ENCODE peak calls at places on chromosomes 11 and 22, in four cellular contexts. V is fibroblast of the aortic adventitia, I is colonic mucosa, P is ovary. M is an unnamed sample.

GRCh38 chr11:64726211-64726641 is 3.2 kb upstream of the NRXN2 start:
- DNase-seq in V (no peak), I (no peak), P (no peak), M (no peak)

GRCh38 chr11:118619444-118620205 is 12.2 kb downstream of the PHLDB1 start:
- DNase-seq in V (peak; percentile 97), I (no peak), P (no peak), M (peak; percentile 94)

GRCh38 chr11:62553839-62554361 is 7.3 kb upstream of the AHNAK start:
- DNase-seq in V (peak; percentile 78), I (peak; percentile 56), P (no peak), M (peak; percentile 92)

GRCh38 chr11:61701298-61701993 is 21.3 kb downstream of the DAGLA start:
- DNase-seq in V (no peak), I (no peak), P (no peak), M (no peak)

GRCh38 chr11:12725863-12726666 is 51.8 kb downstream of the TEAD1 start:
- DNase-seq in V (peak; percentile 59), I (no peak), P (no peak), M (peak; percentile 44)

GRCh38 chr22:20183101-20183500 is 32.2 kb upstream of the CCDC188 start:
- DNase-seq in V (no peak), I (no peak), P (no peak), M (no peak)

GRCh38 chr11:63478896-63479295 is 12.1 kb downstream of the PLAAT5 start:
- DNase-seq in V (peak; percentile 89), I (peak; percentile 64), P (peak; percentile 43), M (peak; percentile 50)

GRCh38 chr11:69233761-69234136 is 60.2 kb upstream of the MYEOV start:
- DNase-seq in V (no peak), I (peak; percentile 9), P (no peak), M (no peak)

GRCh38 chr11:26950260-26950719 is 43.6 kb upstream of the FIBIN start:
- DNase-seq in V (peak; percentile 76), I (peak; percentile 25), P (no peak), M (peak; percentile 92)

GRCh38 chr11:45098929-45099328 is 47.5 kb upstream of the PRDM11 start:
- DNase-seq in V (no peak), I (no peak), P (no peak), M (no peak)

GRCh38 chr22:19800761-19801244 is 40.2 kb downstream of the TBX1 start:
- DNase-seq in V (peak; percentile 25), I (no peak), P (peak; percentile 14), M (peak; percentile 51)

GRCh38 chr11:112042161-112042960 is 17.2 kb downstream of the DLAT start:
- DNase-seq in V (peak; percentile 46), I (no peak), P (no peak), M (no peak)

GRCh38 chr11:63549411-63549810 is 12.8 kb downstream of the PLAAT4 start:
- DNase-seq in V (no peak), I (peak; percentile 6), P (no peak), M (no peak)

GRCh38 chr11:106238704-106239360 is 161.4 kb downstream of the AASDHPPT start:
- DNase-seq in V (peak; percentile 23), I (no peak), P (no peak), M (no peak)

GRCh38 chr22:32618461-32619140 is 144.0 kb downstream of the FBXO7 start:
- DNase-seq in V (no peak), I (peak; percentile 31), P (peak; percentile 43), M (no peak)

GRCh38 chr11:45773271-45774022 is 31.5 kb upstream of the SLC35C1 start:
- DNase-seq in V (peak; percentile 31), I (no peak), P (no peak), M (no peak)

GRCh38 chr22:42353883-42354727 is 78.1 kb downstream of the NFAM1 start:
- DNase-seq in V (no peak), I (no peak), P (no peak), M (peak; percentile 61)

GRCh38 chr11:102111787-102112653 is 1.8 kb downstream of the YAP1 start:
- DNase-seq in V (peak; percentile 90), I (peak; percentile 64), P (no peak), M (peak; percentile 91)

GRCh38 chr22:27336151-27337090 is 465.1 kb downstream of the MN1 start:
- DNase-seq in V (no peak), I (no peak), P (no peak), M (no peak)

GRCh38 chr11:36002196-36002595 is 58.3 kb downstream of the LDLRAD3 start:
- DNase-seq in V (no peak), I (no peak), P (no peak), M (no peak)

GRCh38 chr11:118109231-118109630 is 22.5 kb upstream of the SMIM35 start:
- DNase-seq in V (peak; percentile 32), I (no peak), P (no peak), M (peak; percentile 21)

GRCh38 chr22:30290318-30290678 is 993 bp upstream of the CASTOR1 start:
- DNase-seq in V (no peak), I (no peak), P (peak; percentile 58), M (peak; percentile 53)

DNA sequence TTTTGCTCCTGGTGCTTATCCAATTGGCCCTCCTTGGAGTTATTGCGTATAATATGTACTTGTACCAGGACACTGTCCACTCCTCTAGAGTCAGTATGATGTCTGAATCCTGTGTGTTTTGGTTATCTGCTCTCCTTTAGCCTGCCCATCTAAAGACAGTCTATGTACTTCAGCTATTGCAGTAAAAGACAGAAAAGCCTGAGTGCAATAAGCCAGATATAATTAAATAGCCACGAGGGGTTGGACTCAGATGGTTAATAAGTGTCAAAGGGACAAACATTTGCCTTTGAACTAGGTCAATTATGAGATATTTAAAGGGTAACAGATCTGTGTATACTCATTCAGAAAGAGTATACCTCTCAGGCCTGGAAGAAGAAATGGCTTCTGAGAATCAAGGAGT is 406.7 kb downstream of the LUZP2 start:
- DNase-seq in V (no peak), I (no peak), P (no peak), M (no peak)
- TF ChIP-seq CTCF in V (no peak), I (no peak), P (no peak), M (no peak)

DNA sequence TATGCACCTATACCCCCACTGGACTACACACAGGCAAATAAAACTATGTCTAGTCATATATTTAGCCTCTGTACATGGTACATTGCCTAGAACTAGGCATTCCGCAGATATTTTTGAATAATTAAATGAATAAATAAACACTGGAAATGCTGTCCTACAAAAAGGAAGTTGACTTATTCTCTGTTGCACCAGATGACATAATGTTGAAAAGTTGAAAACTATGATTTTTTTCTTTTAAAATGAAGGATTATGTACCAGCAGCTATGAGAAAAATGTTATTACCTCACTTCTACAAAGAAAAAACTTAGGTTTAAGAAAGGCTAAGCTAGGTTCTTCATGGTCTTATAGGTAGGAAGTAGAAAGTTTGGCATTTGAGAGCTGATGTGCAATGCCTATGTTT is 856.6 kb downstream of the METTL15 start:
- DNase-seq in V (no peak), I (no peak), P (no peak), M (no peak)
- H3K4me3 ChIP-seq in V (no peak overlapping the region), I (no peak overlapping the region), P (no peak overlapping the region), M (no peak overlapping the region)

DNA sequence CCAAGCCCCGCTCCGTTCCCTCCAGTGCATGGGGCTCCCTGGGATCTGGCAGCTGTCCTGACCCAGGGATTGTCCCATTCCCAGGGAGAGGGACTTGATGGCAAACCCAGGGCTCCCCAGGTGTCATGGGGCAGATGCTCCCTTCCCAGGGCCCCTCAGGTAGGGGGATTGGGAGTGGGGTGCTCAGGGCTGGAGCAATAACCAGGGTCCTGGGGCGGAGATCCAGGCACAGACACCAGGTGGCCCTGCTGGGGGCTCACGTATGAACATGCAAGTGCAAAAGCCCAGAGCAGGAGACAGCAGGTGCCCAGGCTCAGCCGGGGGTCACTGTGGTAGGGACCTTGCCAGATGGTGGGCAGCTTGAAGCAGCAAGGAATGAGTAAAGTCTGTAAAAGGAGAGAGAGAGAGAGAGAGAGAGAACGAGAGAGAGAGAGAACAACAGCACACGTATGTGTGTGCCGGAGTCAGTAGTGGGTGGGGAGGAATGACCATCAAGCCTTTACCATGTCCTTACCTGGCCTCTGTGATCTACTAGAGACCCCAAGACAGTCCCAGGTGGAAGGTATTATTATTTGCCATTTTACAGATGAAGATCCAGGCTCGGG is 19.3 kb upstream of the MPPED1 start:
- DNase-seq in V (no peak), I (no peak), P (no peak), M (no peak)
- TF ChIP-seq CTCF in V (no peak), I (no peak), P (no peak), M (no peak)

GRCh38 chr11:72784662-72785061 is 9.2 kb downstream of the STARD10 start:
- DNase-seq in V (no peak), I (no peak), P (no peak), M (no peak)

GRCh38 chr11:72786305-72787261 is 7.3 kb downstream of the STARD10 start:
- DNase-seq in V (no peak), I (peak; percentile 92), P (no peak), M (no peak)

GRCh38 chr11:72789493-72790131 is 4.2 kb downstream of the STARD10 start:
- DNase-seq in V (peak; percentile 61), I (no peak), P (no peak), M (peak; percentile 69)

GRCh38 chr11:72787262-72788104 is 6.4 kb downstream of the STARD10 start:
- DNase-seq in V (no peak), I (peak; percentile 89), P (no peak), M (no peak)

DNA sequence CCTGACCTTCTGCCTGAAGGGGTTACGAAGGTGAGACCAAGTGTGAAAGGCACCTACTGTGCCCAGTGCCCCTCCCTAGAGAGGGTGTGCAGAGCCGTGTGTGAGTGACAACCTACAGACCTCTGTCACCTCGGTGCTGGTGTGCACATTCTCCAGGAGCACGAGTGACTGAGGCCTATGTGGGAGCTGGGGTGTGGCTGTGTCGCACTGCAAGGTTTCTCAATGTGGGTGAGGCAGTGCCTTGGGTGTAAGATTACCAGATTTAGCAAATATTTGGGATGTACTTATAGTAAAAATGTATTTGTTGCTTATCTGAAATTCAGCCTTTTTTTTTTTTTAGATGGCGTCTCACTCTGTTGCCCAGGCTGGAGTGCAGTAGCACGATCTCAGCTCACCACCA is 5.6 kb downstream of the STARD10 start:
- DNase-seq in V (no peak), I (peak; percentile 63), P (no peak), M (no peak)
- H3K4me3 ChIP-seq in V (no peak overlapping the region), I (no peak overlapping the region), P (no peak overlapping the region), M (no peak overlapping the region)

M was measured in foreskin fibroblast.